ENCODE peak calls at places on chromosomes 6 and 20, in nine cellular contexts. One of them, this sample, is unnamed.
A peak's percentile ranks its signal among the peaks of the same experiment; 100 is the strongest.

GRCh38 chr6:146741609-146742008 is 142.8 kb downstream of the ADGB start:
- DNase-seq in RPMI7951: peak; percentile 25
- DNase-seq in neural crest cell: no peak
- DNase-seq in fibroblast of mammary gland: peak; percentile 4
- DNase-seq in IMR-90: peak; percentile 21
- DNase-seq in NCI-H510A treated with DMSO at 0.1 percent for 48 hours: no peak
- DNase-seq in sciatic nerve: no peak
- DNase-seq in NCI-H69: no peak
- DNase-seq in SW 1271: peak; percentile 40
- DNase-seq in this sample: peak; percentile 45

GRCh38 chr20:55782861-55783260 is 222.5 kb downstream of the CBLN4 start:
- DNase-seq in SW 1271: no peak
- DNase-seq in NCI-H69: peak; percentile 52
- DNase-seq in neural crest cell: no peak
- DNase-seq in IMR-90: no peak
- DNase-seq in NCI-H510A treated with DMSO at 0.1 percent for 48 hours: no peak
- DNase-seq in RPMI7951: no peak
- DNase-seq in fibroblast of mammary gland: no peak
- DNase-seq in sciatic nerve: no peak
- DNase-seq in this sample: no peak

GRCh38 chr20:2312876-2313275 is 17.1 kb downstream of the TGM3 start:
- DNase-seq in RPMI7951: peak; percentile 77
- DNase-seq in SW 1271: no peak
- DNase-seq in NCI-H69: no peak
- DNase-seq in fibroblast of mammary gland: no peak
- DNase-seq in NCI-H510A treated with DMSO at 0.1 percent for 48 hours: no peak
- DNase-seq in IMR-90: no peak
- DNase-seq in sciatic nerve: no peak
- DNase-seq in neural crest cell: no peak
- DNase-seq in this sample: peak; percentile 74

GRCh38 chr6:141483561-141484061 is 649.1 kb upstream of the GJE1 start:
- DNase-seq in sciatic nerve: no peak
- DNase-seq in SW 1271: peak; percentile 87
- DNase-seq in RPMI7951: peak; percentile 98
- DNase-seq in NCI-H69: peak; percentile 64
- DNase-seq in IMR-90: peak; percentile 96
- DNase-seq in fibroblast of mammary gland: peak; percentile 100
- DNase-seq in NCI-H510A treated with DMSO at 0.1 percent for 48 hours: peak; percentile 10
- DNase-seq in neural crest cell: no peak
- DNase-seq in this sample: peak; percentile 99

GRCh38 chr6:51432481-51432880 is 613.8 kb downstream of the TFAP2B start:
- DNase-seq in IMR-90: no peak
- DNase-seq in fibroblast of mammary gland: peak; percentile 1
- DNase-seq in NCI-H510A treated with DMSO at 0.1 percent for 48 hours: no peak
- DNase-seq in RPMI7951: no peak
- DNase-seq in NCI-H69: no peak
- DNase-seq in neural crest cell: no peak
- DNase-seq in SW 1271: no peak
- DNase-seq in sciatic nerve: no peak
- DNase-seq in this sample: no peak

GRCh38 chr6:113980937-113981554 is 10.1 kb upstream of the HDAC2 start:
- DNase-seq in neural crest cell: peak; percentile 12
- DNase-seq in sciatic nerve: no peak
- DNase-seq in fibroblast of mammary gland: peak; percentile 40
- DNase-seq in NCI-H510A treated with DMSO at 0.1 percent for 48 hours: peak; percentile 16
- DNase-seq in RPMI7951: peak; percentile 38
- DNase-seq in NCI-H69: peak; percentile 38
- DNase-seq in IMR-90: peak; percentile 31
- DNase-seq in SW 1271: peak; percentile 40
- DNase-seq in this sample: peak; percentile 41

GRCh38 chr6:1580585-1580984 is 29.1 kb upstream of the FOXC1 start:
- DNase-seq in sciatic nerve: no peak
- DNase-seq in fibroblast of mammary gland: no peak
- DNase-seq in RPMI7951: no peak
- DNase-seq in NCI-H69: no peak
- DNase-seq in NCI-H510A treated with DMSO at 0.1 percent for 48 hours: no peak
- DNase-seq in IMR-90: no peak
- DNase-seq in SW 1271: no peak
- DNase-seq in neural crest cell: no peak
- DNase-seq in this sample: no peak

GRCh38 chr6:26304213-26305096 is 60.5 kb upstream of the BTN3A2 start:
- DNase-seq in NCI-H510A treated with DMSO at 0.1 percent for 48 hours: no peak
- DNase-seq in sciatic nerve: no peak
- DNase-seq in neural crest cell: no peak
- DNase-seq in NCI-H69: peak; percentile 48
- DNase-seq in RPMI7951: peak; percentile 75
- DNase-seq in fibroblast of mammary gland: peak; percentile 81
- DNase-seq in SW 1271: no peak
- DNase-seq in IMR-90: peak; percentile 70
- DNase-seq in this sample: peak; percentile 81

GRCh38 chr6:106519460-106520394 is 109.6 kb downstream of the RTN4IP1 start:
- DNase-seq in NCI-H510A treated with DMSO at 0.1 percent for 48 hours: no peak
- DNase-seq in neural crest cell: no peak
- DNase-seq in fibroblast of mammary gland: peak; percentile 100
- DNase-seq in RPMI7951: peak; percentile 100
- DNase-seq in IMR-90: peak; percentile 95
- DNase-seq in SW 1271: peak; percentile 61
- DNase-seq in sciatic nerve: no peak
- DNase-seq in NCI-H69: no peak
- DNase-seq in this sample: peak; percentile 99

GRCh38 chr6:88166901-88167624 is 916 bp upstream of the CNR1 start:
- DNase-seq in fibroblast of mammary gland: no peak
- DNase-seq in NCI-H69: peak; percentile 80
- DNase-seq in NCI-H510A treated with DMSO at 0.1 percent for 48 hours: no peak
- DNase-seq in sciatic nerve: no peak
- DNase-seq in neural crest cell: peak; percentile 16
- DNase-seq in SW 1271: no peak
- DNase-seq in RPMI7951: no peak
- DNase-seq in IMR-90: no peak
- DNase-seq in this sample: no peak

GRCh38 chr6:113995632-113996031 is 24.7 kb upstream of the HDAC2 start:
- DNase-seq in NCI-H510A treated with DMSO at 0.1 percent for 48 hours: peak; percentile 71
- DNase-seq in RPMI7951: peak; percentile 97
- DNase-seq in fibroblast of mammary gland: peak; percentile 96
- DNase-seq in NCI-H69: peak; percentile 61
- DNase-seq in neural crest cell: no peak
- DNase-seq in sciatic nerve: peak; percentile 61
- DNase-seq in SW 1271: peak; percentile 92
- DNase-seq in IMR-90: peak; percentile 98
- DNase-seq in this sample: peak; percentile 98

GRCh38 chr20:16476032-16476431 is 97.2 kb downstream of the KIF16B start:
- DNase-seq in fibroblast of mammary gland: peak; percentile 70
- DNase-seq in NCI-H69: peak; percentile 63
- DNase-seq in sciatic nerve: no peak
- DNase-seq in RPMI7951: peak; percentile 61
- DNase-seq in IMR-90: peak; percentile 62
- DNase-seq in neural crest cell: no peak
- DNase-seq in NCI-H510A treated with DMSO at 0.1 percent for 48 hours: peak; percentile 82
- DNase-seq in SW 1271: peak; percentile 71
- DNase-seq in this sample: peak; percentile 64

GRCh38 chr6:136076496-136076895 is 173.6 kb downstream of the MTFR2 start:
- DNase-seq in SW 1271: no peak
- DNase-seq in IMR-90: peak; percentile 65
- DNase-seq in neural crest cell: no peak
- DNase-seq in fibroblast of mammary gland: peak; percentile 94
- DNase-seq in NCI-H510A treated with DMSO at 0.1 percent for 48 hours: no peak
- DNase-seq in NCI-H69: no peak
- DNase-seq in sciatic nerve: no peak
- DNase-seq in RPMI7951: no peak
- DNase-seq in this sample: no peak

GRCh38 chr6:17851001-17851719 is 136.3 kb downstream of the KIF13A start:
- DNase-seq in sciatic nerve: no peak
- DNase-seq in NCI-H69: no peak
- DNase-seq in RPMI7951: no peak
- DNase-seq in fibroblast of mammary gland: peak; percentile 18
- DNase-seq in SW 1271: no peak
- DNase-seq in NCI-H510A treated with DMSO at 0.1 percent for 48 hours: no peak
- DNase-seq in IMR-90: peak; percentile 55
- DNase-seq in neural crest cell: no peak
- DNase-seq in this sample: peak; percentile 74

GRCh38 chr20:53934421-53935352 is 135.7 kb downstream of the BCAS1 start:
- DNase-seq in NCI-H69: no peak
- DNase-seq in IMR-90: peak; percentile 84
- DNase-seq in fibroblast of mammary gland: peak; percentile 86
- DNase-seq in RPMI7951: peak; percentile 97
- DNase-seq in sciatic nerve: no peak
- DNase-seq in NCI-H510A treated with DMSO at 0.1 percent for 48 hours: no peak
- DNase-seq in SW 1271: no peak
- DNase-seq in neural crest cell: no peak
- DNase-seq in this sample: peak; percentile 90

GRCh38 chr6:109978174-109979032 is at the start of gene GPR6:
- DNase-seq in NCI-H69: no peak
- DNase-seq in IMR-90: peak; percentile 34
- DNase-seq in sciatic nerve: peak; percentile 76
- DNase-seq in fibroblast of mammary gland: peak; percentile 37
- DNase-seq in NCI-H510A treated with DMSO at 0.1 percent for 48 hours: peak; percentile 5
- DNase-seq in SW 1271: no peak
- DNase-seq in RPMI7951: peak; percentile 46
- DNase-seq in neural crest cell: peak; percentile 93
- DNase-seq in this sample: peak; percentile 65

GRCh38 chr20:14829897-14830296 is 492.5 kb upstream of the FLRT3 start:
- DNase-seq in sciatic nerve: no peak
- DNase-seq in RPMI7951: no peak
- DNase-seq in neural crest cell: no peak
- DNase-seq in IMR-90: no peak
- DNase-seq in NCI-H69: peak; percentile 95
- DNase-seq in fibroblast of mammary gland: no peak
- DNase-seq in NCI-H510A treated with DMSO at 0.1 percent for 48 hours: peak; percentile 23
- DNase-seq in SW 1271: no peak
- DNase-seq in this sample: no peak

GRCh38 chr20:51447097-51447764 is 95.3 kb downstream of the NFATC2 start:
- DNase-seq in fibroblast of mammary gland: peak; percentile 99
- DNase-seq in neural crest cell: no peak
- DNase-seq in NCI-H510A treated with DMSO at 0.1 percent for 48 hours: no peak
- DNase-seq in IMR-90: peak; percentile 98
- DNase-seq in RPMI7951: peak; percentile 100
- DNase-seq in SW 1271: peak; percentile 91
- DNase-seq in sciatic nerve: peak; percentile 79
- DNase-seq in NCI-H69: no peak
- DNase-seq in this sample: peak; percentile 98

GRCh38 chr6:16683524-16684194 is 77.6 kb downstream of the ATXN1 start:
- DNase-seq in sciatic nerve: no peak
- DNase-seq in neural crest cell: no peak
- DNase-seq in fibroblast of mammary gland: peak; percentile 89
- DNase-seq in NCI-H510A treated with DMSO at 0.1 percent for 48 hours: no peak
- DNase-seq in RPMI7951: peak; percentile 98
- DNase-seq in NCI-H69: peak; percentile 89
- DNase-seq in IMR-90: peak; percentile 56
- DNase-seq in SW 1271: no peak
- DNase-seq in this sample: peak; percentile 85

GRCh38 chr6:51613558-51613957 is 473.9 kb downstream of the PKHD1 start:
- DNase-seq in fibroblast of mammary gland: no peak
- DNase-seq in RPMI7951: no peak
- DNase-seq in neural crest cell: no peak
- DNase-seq in IMR-90: no peak
- DNase-seq in SW 1271: no peak
- DNase-seq in NCI-H510A treated with DMSO at 0.1 percent for 48 hours: peak; percentile 67
- DNase-seq in NCI-H69: peak; percentile 92
- DNase-seq in sciatic nerve: no peak
- DNase-seq in this sample: no peak

GRCh38 chr6:107230448-107230847 is 115.1 kb upstream of the BEND3 start:
- DNase-seq in IMR-90: no peak
- DNase-seq in fibroblast of mammary gland: no peak
- DNase-seq in SW 1271: no peak
- DNase-seq in NCI-H69: no peak
- DNase-seq in RPMI7951: no peak
- DNase-seq in sciatic nerve: no peak
- DNase-seq in neural crest cell: no peak
- DNase-seq in NCI-H510A treated with DMSO at 0.1 percent for 48 hours: no peak
- DNase-seq in this sample: no peak

GRCh38 chr6:14517536-14518105 is 400.0 kb downstream of the CD83 start:
- DNase-seq in IMR-90: no peak
- DNase-seq in neural crest cell: no peak
- DNase-seq in SW 1271: no peak
- DNase-seq in sciatic nerve: no peak
- DNase-seq in NCI-H510A treated with DMSO at 0.1 percent for 48 hours: no peak
- DNase-seq in NCI-H69: no peak
- DNase-seq in fibroblast of mammary gland: peak; percentile 38
- DNase-seq in RPMI7951: no peak
- DNase-seq in this sample: peak; percentile 8

GRCh38 chr6:15299430-15300131 is 53.7 kb downstream of the JARID2 start:
- DNase-seq in NCI-H510A treated with DMSO at 0.1 percent for 48 hours: no peak
- DNase-seq in sciatic nerve: no peak
- DNase-seq in NCI-H69: no peak
- DNase-seq in fibroblast of mammary gland: no peak
- DNase-seq in RPMI7951: peak; percentile 60
- DNase-seq in IMR-90: peak; percentile 46
- DNase-seq in neural crest cell: no peak
- DNase-seq in SW 1271: peak; percentile 26
- DNase-seq in this sample: peak; percentile 70

GRCh38 chr6:19399406-19399805 is 437.8 kb upstream of the ID4 start:
- DNase-seq in NCI-H510A treated with DMSO at 0.1 percent for 48 hours: no peak
- DNase-seq in sciatic nerve: peak; percentile 59
- DNase-seq in neural crest cell: no peak
- DNase-seq in SW 1271: no peak
- DNase-seq in fibroblast of mammary gland: peak; percentile 60
- DNase-seq in IMR-90: peak; percentile 22
- DNase-seq in RPMI7951: no peak
- DNase-seq in NCI-H69: peak; percentile 16
- DNase-seq in this sample: peak; percentile 51

GRCh38 chr6:41935685-41936072 is 5.9 kb downstream of the CCND3 start:
- DNase-seq in IMR-90: no peak
- DNase-seq in fibroblast of mammary gland: no peak
- DNase-seq in NCI-H510A treated with DMSO at 0.1 percent for 48 hours: no peak
- DNase-seq in RPMI7951: no peak
- DNase-seq in SW 1271: no peak
- DNase-seq in sciatic nerve: no peak
- DNase-seq in NCI-H69: no peak
- DNase-seq in neural crest cell: no peak
- DNase-seq in this sample: no peak

GRCh38 chr6:31070711-31071197 is 41.6 kb downstream of the C6orf15 start:
- DNase-seq in IMR-90: peak; percentile 84
- DNase-seq in sciatic nerve: no peak
- DNase-seq in fibroblast of mammary gland: peak; percentile 77
- DNase-seq in RPMI7951: peak; percentile 75
- DNase-seq in neural crest cell: peak; percentile 29
- DNase-seq in NCI-H510A treated with DMSO at 0.1 percent for 48 hours: no peak
- DNase-seq in NCI-H69: peak; percentile 57
- DNase-seq in SW 1271: peak; percentile 63
- DNase-seq in this sample: peak; percentile 81

GRCh38 chr6:88513920-88514319 is 347.8 kb upstream of the CNR1 start:
- DNase-seq in sciatic nerve: no peak
- DNase-seq in IMR-90: no peak
- DNase-seq in fibroblast of mammary gland: no peak
- DNase-seq in RPMI7951: no peak
- DNase-seq in NCI-H510A treated with DMSO at 0.1 percent for 48 hours: no peak
- DNase-seq in neural crest cell: no peak
- DNase-seq in NCI-H69: peak; percentile 8
- DNase-seq in SW 1271: no peak
- DNase-seq in this sample: no peak

GRCh38 chr20:46013826-46014516 is 5.3 kb downstream of the MMP9 start:
- DNase-seq in fibroblast of mammary gland: peak; percentile 48
- DNase-seq in NCI-H69: peak; percentile 81
- DNase-seq in NCI-H510A treated with DMSO at 0.1 percent for 48 hours: peak; percentile 90
- DNase-seq in RPMI7951: peak; percentile 50
- DNase-seq in sciatic nerve: peak; percentile 79
- DNase-seq in neural crest cell: peak; percentile 56
- DNase-seq in SW 1271: peak; percentile 60
- DNase-seq in IMR-90: peak; percentile 32
- DNase-seq in this sample: peak; percentile 34

GRCh38 chr20:3199206-3199605 is 5.3 kb downstream of the DDRGK1 start:
- DNase-seq in NCI-H69: no peak
- DNase-seq in NCI-H510A treated with DMSO at 0.1 percent for 48 hours: no peak
- DNase-seq in fibroblast of mammary gland: no peak
- DNase-seq in SW 1271: no peak
- DNase-seq in RPMI7951: no peak
- DNase-seq in sciatic nerve: no peak
- DNase-seq in neural crest cell: no peak
- DNase-seq in IMR-90: no peak
- DNase-seq in this sample: no peak

GRCh38 chr20:54984104-54984448 is 508.7 kb downstream of the DOK5 start:
- DNase-seq in sciatic nerve: no peak
- DNase-seq in neural crest cell: no peak
- DNase-seq in RPMI7951: no peak
- DNase-seq in NCI-H69: no peak
- DNase-seq in SW 1271: no peak
- DNase-seq in IMR-90: no peak
- DNase-seq in NCI-H510A treated with DMSO at 0.1 percent for 48 hours: no peak
- DNase-seq in fibroblast of mammary gland: no peak
- DNase-seq in this sample: no peak

GRCh38 chr6:42193491-42193894 is 1.3 kb downstream of the GUCA1B start:
- DNase-seq in NCI-H69: no peak
- DNase-seq in IMR-90: no peak
- DNase-seq in fibroblast of mammary gland: peak; percentile 33
- DNase-seq in sciatic nerve: no peak
- DNase-seq in RPMI7951: no peak
- DNase-seq in SW 1271: no peak
- DNase-seq in neural crest cell: no peak
- DNase-seq in NCI-H510A treated with DMSO at 0.1 percent for 48 hours: no peak
- DNase-seq in this sample: peak; percentile 44

This sample was measured in EH.